ENCODE peak calls at places on chromosomes 12 and 14, in seven cellular contexts. E is H9, O is H1, M is mesendoderm, X is IMR-90, D is mesenchymal stem cell, J is trophoblast cell. Q is an unnamed sample.

GRCh38 chr14:92963301-92964123 is 40.6 kb downstream of the CHGA start:
- DNase-seq in E (no peak), O (no peak), M (no peak), X (no peak), D (no peak), J (no peak), Q (no peak)

GRCh38 chr14:35576260-35576659 is 42.3 kb downstream of the INSM2 start:
- DNase-seq in E (no peak), O (no peak), M (no peak), X (peak), D (no peak), J (no peak), Q (no peak)

GRCh38 chr12:97493729-97494128 is 31.1 kb downstream of the RMST start:
- DNase-seq in E (no peak), O (no peak), M (no peak), X (no peak), D (no peak), J (no peak), Q (no peak)

GRCh38 chr12:61758661-61759060 is 501.5 kb upstream of the USP15 start:
- DNase-seq in E (no peak), O (no peak), M (peak), X (no peak), D (peak), J (no peak), Q (no peak)

GRCh38 chr14:59245809-59246295 is 57.4 kb downstream of the DAAM1 start:
- DNase-seq in E (no peak), O (no peak), M (no peak), X (no peak), D (no peak), J (no peak), Q (no peak)

GRCh38 chr12:27179399-27180214 is 64.5 kb upstream of the STK38L start:
- DNase-seq in E (no peak), O (no peak), M (peak), X (peak), D (peak), J (peak), Q (no peak)

GRCh38 chr14:30656190-30656632 is 34.1 kb downstream of the SCFD1 start:
- DNase-seq in E (peak), O (peak), M (peak), X (peak), D (peak), J (peak), Q (peak)

GRCh38 chr12:11827096-11827841 is 177.8 kb downstream of the ETV6 start:
- DNase-seq in E (peak), O (no peak), M (peak), X (no peak), D (peak), J (no peak), Q (peak)

GRCh38 chr14:71933026-71933587 is 878 bp downstream of the RGS6 start:
- DNase-seq in E (peak), O (peak), M (peak), X (no peak), D (no peak), J (no peak), Q (peak)

GRCh38 chr12:50174971-50175715 is 8.0 kb upstream of the CERS5 start:
- DNase-seq in E (no peak), O (no peak), M (peak), X (peak), D (peak), J (no peak), Q (peak)

GRCh38 chr12:1059162-1059561 is 68.1 kb downstream of the ERC1 start:
- DNase-seq in E (no peak), O (no peak), M (no peak), X (no peak), D (peak), J (no peak), Q (no peak)

GRCh38 chr14:103519043-103519836 is 3.4 kb downstream of the CKB start:
- DNase-seq in E (no peak), O (no peak), M (peak), X (no peak), D (peak), J (no peak), Q (no peak)

GRCh38 chr12:77553976-77554619 is 276.6 kb upstream of the NAV3 start:
- DNase-seq in E (no peak), O (no peak), M (no peak), X (no peak), D (no peak), J (no peak), Q (no peak)

GRCh38 chr14:99606359-99606758 is 2.4 kb upstream of the CCDC85C start:
- DNase-seq in E (no peak), O (no peak), M (no peak), X (no peak), D (no peak), J (no peak), Q (no peak)

GRCh38 chr14:85527006-85527405 is 2.9 kb upstream of the FLRT2 start:
- DNase-seq in E (no peak), O (no peak), M (peak), X (peak), D (peak), J (no peak), Q (no peak)

GRCh38 chr14:69695664-69696527 is 71.0 kb upstream of the SRSF5 start:
- DNase-seq in E (no peak), O (no peak), M (peak), X (peak), D (no peak), J (no peak), Q (no peak)

GRCh38 chr12:6647083-6647604 is at the start of gene ACRBP:
- DNase-seq in E (peak), O (peak), M (peak), X (peak), D (peak), J (peak), Q (peak)

GRCh38 chr12:47073951-47074350 is 5.5 kb upstream of the PCED1B start:
- DNase-seq in E (no peak), O (no peak), M (no peak), X (no peak), D (no peak), J (no peak), Q (no peak)

GRCh38 chr14:64823305-64823985 is 56.3 kb downstream of the SPTB start:
- DNase-seq in E (peak), O (peak), M (peak), X (peak), D (peak), J (peak), Q (peak)

GRCh38 chr12:130514149-130514551 is 176.5 kb downstream of the PIWIL1 start:
- DNase-seq in E (peak), O (peak), M (peak), X (no peak), D (no peak), J (no peak), Q (no peak)
- H2BK120ac ChIP-seq in E (no peak), O (no peak), M (no peak), X (no peak), D (no peak), J (no peak), Q (no peak)

GRCh38 chr12:71721781-71722511 is 32.7 kb upstream of the RAB21 start:
- DNase-seq in E (no peak), O (no peak), M (no peak), X (no peak), D (no peak), J (no peak), Q (no peak)

GRCh38 chr12:71719647-71720370 is 33.9 kb downstream of the TMEM19 start:
- DNase-seq in E (no peak), O (no peak), M (no peak), X (peak), D (no peak), J (no peak), Q (no peak)

GRCh38 chr12:71726548-71726947 is 28.1 kb upstream of the RAB21 start:
- DNase-seq in E (no peak), O (no peak), M (no peak), X (no peak), D (no peak), J (no peak), Q (no peak)

GRCh38 chr12:71727958-71728357 is 26.7 kb upstream of the RAB21 start:
- DNase-seq in E (no peak), O (no peak), M (no peak), X (no peak), D (no peak), J (no peak), Q (no peak)

DNA sequence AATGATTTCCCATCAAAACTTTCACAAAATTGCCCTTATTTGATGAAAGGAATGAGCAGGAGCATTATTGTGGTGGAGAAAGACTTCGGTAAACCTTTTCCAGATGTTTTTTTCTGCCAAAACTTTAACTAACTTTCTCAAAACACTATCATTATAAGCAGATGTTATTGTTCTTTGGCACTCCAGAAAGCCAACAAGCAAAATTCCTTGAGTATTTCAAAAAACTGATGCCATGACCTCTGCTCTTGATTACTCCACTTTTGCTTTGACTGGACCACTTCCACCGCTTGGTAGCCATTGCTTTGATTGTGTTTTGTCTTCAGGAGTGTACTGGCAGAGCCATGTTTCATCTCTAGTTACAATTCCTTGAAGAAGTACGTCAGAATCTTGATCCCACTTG is 29.7 kb upstream of the RAB21 start:
- DNase-seq in E (no peak), O (no peak), M (no peak), X (no peak), D (no peak), J (no peak), Q (no peak)
- H2BK120ac ChIP-seq in E (no peak), O (no peak), M (no peak), X (no peak), D (no peak), J (no peak), Q (no peak)

GRCh38 chr14:79256311-79256879 is 954.9 kb downstream of the DIO2 start:
- DNase-seq in E (no peak), O (no peak), M (peak), X (no peak), D (no peak), J (no peak), Q (no peak)
- H2BK120ac ChIP-seq in E (no peak), O (no peak), M (no peak), X (no peak), D (no peak), J (no peak), Q (no peak)

GRCh38 chr12:15613981-15614380 is 175.2 kb downstream of the EPS8 start:
- DNase-seq in E (no peak), O (no peak), M (no peak), X (no peak), D (no peak), J (no peak), Q (no peak)
- H2BK120ac ChIP-seq in E (no peak), O (no peak), M (no peak), X (no peak), D (no peak), J (no peak), Q (no peak)

GRCh38 chr14:20722016-20722415 is 23.7 kb upstream of the EDDM3A start:
- DNase-seq in E (no peak), O (no peak), M (no peak), X (no peak), D (no peak), J (no peak), Q (no peak)

GRCh38 chr14:20719777-20720176 is 25.9 kb upstream of the EDDM3A start:
- DNase-seq in E (no peak), O (no peak), M (no peak), X (no peak), D (no peak), J (no peak), Q (no peak)

GRCh38 chr14:20723458-20723857 is 22.2 kb upstream of the EDDM3A start:
- DNase-seq in E (peak), O (peak), M (no peak), X (no peak), D (no peak), J (no peak), Q (no peak)

DNA sequence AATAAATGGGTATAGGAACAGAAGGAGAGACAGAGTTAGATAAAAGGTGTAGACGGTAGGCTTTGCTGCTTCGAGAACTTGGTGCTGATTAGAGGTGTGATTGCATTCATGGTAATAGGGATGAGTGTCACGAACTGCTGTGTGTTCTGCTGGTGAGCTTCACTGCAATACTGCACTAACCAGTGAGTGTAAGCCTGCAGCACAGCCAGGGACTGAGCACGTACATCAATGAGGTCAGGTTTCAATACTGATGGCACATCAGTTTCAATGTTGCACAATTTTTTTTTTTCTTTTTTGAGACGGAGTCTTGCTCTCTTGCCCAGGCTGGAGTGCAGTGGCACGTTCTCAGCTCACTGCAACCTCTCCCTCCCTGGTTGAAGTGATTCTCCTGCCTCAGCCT is 24.9 kb upstream of the EDDM3A start:
- DNase-seq in E (no peak), O (no peak), M (no peak), X (no peak), D (no peak), J (no peak), Q (no peak)
- H2BK120ac ChIP-seq in E (no peak), O (no peak), M (no peak), X (no peak), D (no peak), J (no peak), Q (no peak)

DNA sequence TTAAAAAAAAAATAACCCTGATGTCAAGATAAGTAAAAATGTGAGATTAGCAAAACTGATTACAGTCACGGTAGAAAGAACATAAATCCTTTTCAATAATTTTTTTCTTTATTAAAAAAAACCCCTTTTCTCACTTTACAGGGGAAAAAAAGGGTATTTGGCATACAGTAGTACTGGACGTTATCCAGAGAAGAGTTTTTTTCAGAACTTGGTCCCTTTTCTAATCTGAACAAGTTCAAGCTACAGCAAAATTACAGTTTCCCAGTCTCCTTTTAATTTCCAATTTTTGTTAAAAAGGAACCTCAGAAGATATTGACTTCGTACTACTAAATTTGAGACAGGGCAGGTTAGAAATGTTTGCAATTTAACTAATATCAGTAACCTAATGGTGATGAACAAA is 134.7 kb upstream of the DCN start:
- DNase-seq in E (no peak), O (no peak), M (no peak), X (no peak), D (no peak), J (no peak), Q (no peak)
- H2BK120ac ChIP-seq in E (no peak), O (no peak), M (no peak), X (peak), D (no peak), J (no peak), Q (no peak)

GRCh38 chr14:68640293-68640574 is 152.6 kb downstream of the ZFP36L1 start:
- DNase-seq in E (no peak), O (no peak), M (no peak), X (no peak), D (no peak), J (no peak), Q (no peak)
- H2BK120ac ChIP-seq in E (no peak), O (no peak), M (no peak), X (no peak), D (no peak), J (no peak), Q (no peak)

DNA sequence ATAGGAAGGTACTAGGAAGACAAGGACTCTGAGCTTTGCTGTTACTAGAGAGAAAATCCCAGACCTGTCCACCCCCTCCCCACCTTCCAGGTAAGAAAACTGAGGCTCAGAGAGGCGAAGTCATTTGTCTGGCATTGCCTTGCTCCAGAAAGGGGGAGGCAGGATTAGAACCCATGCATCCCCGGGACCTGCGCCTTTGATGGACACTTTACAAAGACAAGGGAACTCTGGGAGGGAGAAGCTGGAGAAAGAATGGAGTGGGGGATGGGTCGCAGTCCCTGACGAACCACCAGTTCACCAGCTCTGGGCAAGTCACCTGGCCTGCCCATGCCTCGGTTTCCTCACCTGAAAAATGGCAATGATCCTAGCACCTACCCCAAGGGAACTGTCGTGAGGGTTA is 10.8 kb downstream of the TRPV4 start:
- DNase-seq in E (no peak), O (no peak), M (no peak), X (no peak), D (no peak), J (no peak), Q (no peak)
- H2BK120ac ChIP-seq in E (no peak), O (no peak), M (no peak), X (no peak), D (no peak), J (no peak), Q (no peak)

DNA sequence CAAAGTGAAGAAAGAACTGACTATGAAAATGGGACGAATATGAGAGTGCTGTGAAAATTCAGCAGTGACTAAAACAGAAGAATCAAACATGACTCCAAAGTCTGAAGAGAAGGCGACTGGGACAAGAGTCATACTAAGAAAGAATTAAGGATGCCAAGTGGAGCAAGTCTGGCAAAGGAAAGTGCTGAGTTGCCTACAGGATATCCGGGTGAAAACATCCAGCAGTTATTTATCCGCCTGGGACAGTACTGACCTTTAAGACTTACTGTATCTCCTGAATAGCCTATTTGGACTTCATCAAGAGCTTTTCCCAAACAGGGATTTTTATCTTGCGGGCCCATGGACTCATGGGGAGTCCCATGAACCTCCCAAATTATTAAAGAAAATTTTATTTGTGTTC is 41.1 kb downstream of the KICS2 start:
- DNase-seq in E (no peak), O (no peak), M (no peak), X (peak), D (peak), J (no peak), Q (no peak)
- H2BK120ac ChIP-seq in E (no peak), O (no peak), M (no peak), X (peak), D (no peak), J (no peak), Q (no peak)

Q was measured in neuronal stem cell.